ENCODE peak calls at places on chromosomes 16 and 17, in nine cellular contexts. Y, E, O, D, N, W, I, M and T are unnamed samples.

GRCh38 chr17:29929544-29930398 is at the start of gene SSH2:
- DNase-seq in O (peak), N (peak), E (peak), M (peak), D (peak), W (peak), I (peak), Y (peak), T (peak)

GRCh38 chr17:60390223-60390622 is 1.7 kb downstream of the USP32 start:
- DNase-seq in W (no peak), Y (no peak), I (no peak), M (peak), D (no peak), E (no peak), O (no peak), N (no peak), T (no peak)

GRCh38 chr16:56038564-56039098 is 152.7 kb upstream of the GNAO1 start:
- DNase-seq in O (no peak), D (no peak), I (no peak), E (no peak), M (no peak), Y (no peak), W (no peak), N (no peak), T (no peak)

GRCh38 chr16:22663389-22664064 is 150.4 kb upstream of the HS3ST2 start:
- DNase-seq in O (no peak), N (no peak), M (no peak), Y (no peak), D (no peak), E (no peak), W (no peak), I (no peak), T (no peak)

GRCh38 chr16:8958344-8958808 is 5.3 kb downstream of the USP7 start:
- DNase-seq in Y (peak), I (no peak), W (no peak), O (peak), M (peak), D (no peak), E (peak), N (no peak), T (no peak)

GRCh38 chr17:46770439-46770817 is 48.1 kb downstream of the WNT3 start:
- DNase-seq in O (no peak), W (no peak), M (no peak), D (no peak), I (no peak), N (no peak), E (no peak), Y (no peak), T (no peak)

GRCh38 chr17:50559674-50560184 is 786 bp upstream of the CACNA1G start:
- DNase-seq in M (peak), D (peak), W (peak), O (peak), I (peak), N (peak), Y (peak), E (peak), T (no peak)

GRCh38 chr17:61208301-61209098 is 191.1 kb upstream of the TBX2 start:
- DNase-seq in N (no peak), M (peak), E (no peak), Y (peak), I (no peak), W (no peak), D (no peak), O (no peak), T (no peak)

GRCh38 chr16:31333686-31334649 is 21.0 kb upstream of the ITGAX start:
- DNase-seq in O (peak), I (no peak), E (no peak), D (no peak), Y (no peak), N (peak), M (peak), W (no peak), T (no peak)

GRCh38 chr17:50953831-50954601 is 87.9 kb upstream of the TOB1 start:
- DNase-seq in Y (peak), O (peak), M (peak), W (peak), I (no peak), E (peak), D (no peak), N (peak), T (no peak)

GRCh38 chr16:49799172-49799571 is 56.7 kb downstream of the ZNF423 start:
- DNase-seq in W (no peak), O (no peak), M (no peak), Y (no peak), I (no peak), N (no peak), E (no peak), D (no peak), T (no peak)

GRCh38 chr16:30350134-30350871 is 4.8 kb downstream of the CD2BP2 start:
- DNase-seq in W (no peak), D (no peak), Y (no peak), I (no peak), E (no peak), M (no peak), O (no peak), N (peak), T (no peak)

GRCh38 chr16:72427001-72427785 is 255.2 kb upstream of the PMFBP1 start:
- DNase-seq in O (no peak), W (no peak), Y (no peak), E (no peak), N (no peak), M (no peak), I (no peak), D (no peak), T (no peak)

GRCh38 chr17:50267074-50267841 is 7.0 kb upstream of the TMEM92 start:
- DNase-seq in E (no peak), D (no peak), N (peak), I (no peak), M (peak), Y (no peak), W (no peak), O (peak), T (peak)

GRCh38 chr16:12119562-12119961 is 143.0 kb downstream of the SNX29 start:
- DNase-seq in E (no peak), D (no peak), Y (peak), N (no peak), M (peak), I (peak), W (peak), O (peak), T (no peak)

GRCh38 chr17:59056857-59057256 is 49.8 kb downstream of the TRIM37 start:
- DNase-seq in W (no peak), M (no peak), N (no peak), D (no peak), E (no peak), O (no peak), Y (no peak), I (no peak), T (no peak)

GRCh38 chr17:2054262-2054739 is 602 bp upstream of the HIC1 start:
- DNase-seq in W (no peak), E (no peak), I (no peak), N (no peak), D (no peak), Y (peak), M (peak), O (no peak), T (peak)

GRCh38 chr17:43823350-43824084 is 9.4 kb downstream of the MPP3 start:
- DNase-seq in Y (peak), I (peak), E (no peak), N (no peak), M (no peak), O (peak), D (no peak), W (peak), T (no peak)

GRCh38 chr16:50354082-50354481 is 14.7 kb downstream of the BRD7 start:
- DNase-seq in N (no peak), I (no peak), E (no peak), D (no peak), Y (no peak), M (no peak), O (no peak), W (no peak), T (no peak)

GRCh38 chr16:11677959-11678881 is 10.0 kb downstream of the SNN start:
- DNase-seq in I (no peak), E (no peak), O (no peak), M (no peak), N (no peak), W (no peak), Y (peak), D (no peak), T (no peak)

GRCh38 chr17:27480699-27481098 is 24.5 kb downstream of the KSR1 start:
- DNase-seq in I (no peak), D (no peak), N (no peak), M (no peak), O (no peak), Y (no peak), W (no peak), E (no peak), T (no peak)
- TF ChIP-seq CTCF in I (no peak), D (no peak), N (no peak), M (no peak), O (no peak), Y (no peak), W (no peak), E (no peak), T (no peak)

DNA sequence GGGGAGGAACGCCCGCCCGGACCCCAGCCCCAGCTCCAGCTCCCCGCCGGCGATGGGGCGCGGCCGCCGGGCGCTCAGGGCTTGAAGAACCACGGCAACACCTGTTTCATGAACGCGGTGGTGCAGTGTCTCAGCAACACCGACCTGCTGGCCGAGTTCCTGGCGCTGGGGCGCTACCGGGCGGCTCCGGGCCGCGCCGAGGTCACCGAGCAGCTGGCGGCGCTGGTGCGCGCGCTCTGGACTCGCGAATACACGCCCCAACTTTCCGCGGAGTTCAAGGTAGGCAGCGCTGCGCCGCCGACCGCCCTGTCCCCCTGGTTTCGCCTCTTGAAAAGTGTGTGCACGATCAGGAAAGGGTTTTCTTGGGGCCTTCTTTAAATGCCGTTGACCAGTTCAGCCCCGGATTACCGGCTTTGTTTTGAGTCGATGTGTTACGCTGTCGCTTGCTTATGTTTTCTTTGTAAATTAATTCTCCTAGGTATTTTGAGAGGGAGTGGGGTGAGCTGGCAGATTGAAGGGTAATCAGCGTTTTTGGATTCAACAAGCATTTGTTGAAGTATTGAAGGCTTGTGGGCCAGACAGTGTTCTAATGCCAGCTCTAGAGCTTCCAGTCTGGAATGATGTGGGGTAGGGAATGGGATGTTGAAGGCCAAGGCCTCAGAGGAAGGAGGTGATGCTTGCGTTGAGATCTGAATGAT is 690 bp downstream of the USP43 start:
- DNase-seq in M (no peak), Y (peak), N (peak), I (peak), O (peak), W (peak), E (peak), D (peak), T (peak)
- TF ChIP-seq CTCF in M (no peak), Y (no peak), N (peak), I (no peak), O (no peak), W (no peak), E (no peak), D (no peak), T (no peak)

GRCh38 chr16:65200857-65201256 is 79.0 kb upstream of the CDH11 start:
- DNase-seq in W (no peak), D (no peak), Y (no peak), M (no peak), I (no peak), O (no peak), N (no peak), E (no peak), T (no peak)
- TF ChIP-seq CTCF in W (no peak), D (no peak), Y (no peak), M (no peak), I (no peak), O (no peak), N (no peak), E (no peak), T (no peak)

GRCh38 chr17:8176197-8176940 is at the start of gene TMEM107:
- DNase-seq in E (peak), I (peak), D (peak), W (peak), Y (peak), O (peak), N (peak), M (peak), T (peak)
- TF ChIP-seq CTCF in E (no peak), I (no peak), D (no peak), W (no peak), Y (no peak), O (no peak), N (no peak), M (peak), T (no peak)